ENCODE peak calls at places on chromosomes 3 and 15, in nine cellular contexts. C is PC-9; H is HT1080; D is activated effector memory CD4-positive, alpha-beta T cell treated with anti-CD3 and anti-CD28 coated beads, Interleukin-2, amount 50 U/mL, for 16 hours; F is NCI-H2081; B is Daoy; V is epithelial cell of esophagus; Z is D341Med; N is naive thymus-derived CD4-positive, alpha-beta T cell. T is an unnamed sample.

GRCh38 chr15:87500240-87500639 is 756.3 kb downstream of the NTRK3 start:
- DNase-seq in C (no peak), H (no peak), D (no peak), F (no peak), B (no peak), V (no peak), Z (no peak), N (no peak), T (no peak)

GRCh38 chr3:118628704-118629341 is 405.8 kb downstream of the IGSF11 start:
- DNase-seq in C (peak; percentile 65), H (peak; percentile 74), D (no peak), F (peak; percentile 76), B (peak; percentile 69), V (peak; percentile 79), Z (peak; percentile 85), N (no peak), T (no peak)

GRCh38 chr3:8767181-8767666 is 2.2 kb downstream of the OXTR start:
- DNase-seq in C (no peak), H (no peak), D (no peak), F (no peak), B (no peak), V (no peak), Z (peak; percentile 24), N (no peak), T (no peak)

GRCh38 chr15:97909291-97909891 is 51.1 kb upstream of the ARRDC4 start:
- DNase-seq in C (peak; percentile 51), H (peak; percentile 50), D (peak; percentile 80), F (peak; percentile 69), B (peak; percentile 66), V (peak; percentile 78), Z (peak; percentile 78), N (peak; percentile 22), T (peak; percentile 6)

GRCh38 chr3:157160652-157161480 is 919 bp upstream of the CCNL1 start:
- DNase-seq in C (peak; percentile 78), H (peak; percentile 75), D (peak; percentile 85), F (peak; percentile 75), B (peak; percentile 87), V (peak; percentile 96), Z (peak; percentile 70), N (peak; percentile 79), T (peak; percentile 65)

GRCh38 chr3:13950042-13950441 is 70.2 kb upstream of the WNT7A start:
- DNase-seq in C (no peak), H (no peak), D (no peak), F (no peak), B (no peak), V (no peak), Z (peak; percentile 55), N (no peak), T (no peak)

GRCh38 chr3:30421261-30421660 is 185.1 kb upstream of the TGFBR2 start:
- DNase-seq in C (no peak), H (no peak), D (no peak), F (no peak), B (no peak), V (peak; percentile 80), Z (no peak), N (no peak), T (no peak)

GRCh38 chr3:46076606-46077005 is 49.3 kb upstream of the XCR1 start:
- DNase-seq in C (no peak), H (peak; percentile 24), D (no peak), F (no peak), B (no peak), V (no peak), Z (no peak), N (no peak), T (no peak)

GRCh38 chr15:37076543-37076942 is 23.8 kb downstream of the MEIS2 start:
- DNase-seq in C (no peak), H (no peak), D (no peak), F (no peak), B (no peak), V (peak; percentile 30), Z (no peak), N (no peak), T (no peak)

GRCh38 chr3:131501949-131502348 is 822 bp downstream of the MRPL3 start:
- DNase-seq in C (no peak), H (no peak), D (no peak), F (no peak), B (no peak), V (peak; percentile 3), Z (peak; percentile 21), N (no peak), T (no peak)

GRCh38 chr3:179015551-179016020 is 56.0 kb downstream of the ZMAT3 start:
- DNase-seq in C (peak; percentile 67), H (peak; percentile 83), D (no peak), F (peak; percentile 88), B (peak; percentile 67), V (peak; percentile 79), Z (peak; percentile 53), N (peak; percentile 74), T (peak; percentile 30)